ENCODE peak calls at places on chromosome 18, in five cellular contexts. G, J, R, W and C are unnamed samples.

GRCh38 chr18:8153887-8154583 is 455.2 kb upstream of the RAB12 start:
- DNase-seq in J (no peak), R (no peak), G (no peak), W (peak), C (peak)

GRCh38 chr18:30376515-30376914 is 666.0 kb downstream of the DSC3 start:
- DNase-seq in W (no peak), R (no peak), J (no peak), G (no peak), C (no peak)

GRCh38 chr18:80076379-80076778 is 32.7 kb upstream of the ADNP2 start:
- DNase-seq in R (no peak), W (no peak), J (no peak), G (no peak), C (no peak)

GRCh38 chr18:23487738-23488625 is 15.3 kb upstream of the RMC1 start:
- DNase-seq in R (peak), W (no peak), G (no peak), J (no peak), C (no peak)

GRCh38 chr18:9771261-9771976 is 63.3 kb downstream of the RAB31 start:
- DNase-seq in R (peak), J (peak), G (peak), W (no peak), C (no peak)

GRCh38 chr18:28890796-28891195 is 713.9 kb upstream of the CDH2 start:
- DNase-seq in G (no peak), R (no peak), W (no peak), J (peak), C (no peak)

GRCh38 chr18:2627821-2628276 is 27.7 kb upstream of the SMCHD1 start:
- DNase-seq in G (no peak), W (no peak), J (no peak), R (no peak), C (no peak)

GRCh38 chr18:68456985-68457384 is 257.9 kb downstream of the TMX3 start:
- DNase-seq in J (no peak), R (no peak), W (no peak), G (peak), C (no peak)

GRCh38 chr18:49021433-49022129 is 70.8 kb upstream of the SMAD7 start:
- DNase-seq in J (peak), R (no peak), G (peak), W (no peak), C (no peak)

GRCh38 chr18:21134895-21135294 is 23.3 kb upstream of the ROCK1 start:
- DNase-seq in W (no peak), G (no peak), J (peak), R (no peak), C (no peak)